ENCODE peak calls at places on chromosomes 6 and 20, in five cellular contexts. W is stimulated activated naive CD4-positive, alpha-beta T cell; X is activated T-helper 1 cell treated with anti-CD3 and anti-CD28 coated beads, Interleukin-2, amount 50 U/mL, for 16 hours; I is fibroblast of lung; M is Daoy. D is an unnamed sample.

GRCh38 chr6:105795913-105796517 is 290.1 kb upstream of the PRDM1 start:
- DNase-seq in X (no peak), W (no peak), I (no peak), M (no peak), D (no peak)

GRCh38 chr20:16434087-16434664 is 139.1 kb downstream of the KIF16B start:
- DNase-seq in W (peak), I (no peak), M (peak), X (peak), D (peak)

GRCh38 chr6:3996349-3996748 is 82.6 kb downstream of the FAM217A start:
- DNase-seq in X (no peak), I (no peak), M (no peak), W (no peak), D (no peak)

GRCh38 chr20:33370296-33370695 is 31.0 kb downstream of the CDK5RAP1 start:
- DNase-seq in M (peak), X (peak), I (peak), W (peak), D (no peak)

GRCh38 chr6:137570307-137570832 is 76.2 kb upstream of the OLIG3 start:
- DNase-seq in W (no peak), X (no peak), I (no peak), M (no peak), D (no peak)

GRCh38 chr20:20060234-20060998 is 8.1 kb downstream of the CFAP61 start:
- DNase-seq in I (no peak), W (no peak), M (no peak), X (no peak), D (no peak)

GRCh38 chr6:153086225-153086990 is 44.7 kb downstream of the RGS17 start:
- DNase-seq in M (no peak), W (no peak), I (peak), X (no peak), D (no peak)

GRCh38 chr6:10146723-10147451 is 268.0 kb downstream of the TFAP2A start:
- DNase-seq in M (peak), I (peak), W (no peak), X (no peak), D (peak)

GRCh38 chr6:9116026-9116425 is 680.7 kb upstream of the SLC35B3 start:
- DNase-seq in I (peak), M (peak), W (no peak), X (no peak), D (peak)

GRCh38 chr6:46502486-46503119 is 11.4 kb upstream of the RCAN2 start:
- DNase-seq in X (no peak), I (no peak), M (no peak), W (no peak), D (no peak)

GRCh38 chr6:106530026-106530425 is 99.3 kb downstream of the RTN4IP1 start:
- DNase-seq in X (no peak), I (no peak), W (no peak), M (no peak), D (no peak)

GRCh38 chr6:151716446-151717047 is 90.9 kb upstream of the ESR1 start:
- DNase-seq in I (no peak), X (no peak), M (peak), W (no peak), D (no peak)

GRCh38 chr6:108690326-108691000 is 129.7 kb downstream of the FOXO3 start:
- DNase-seq in M (peak), I (peak), X (no peak), W (no peak), D (peak)

GRCh38 chr6:42929928-42930360 is 664 bp downstream of the CNPY3 start:
- DNase-seq in I (peak), X (no peak), M (peak), W (peak), D (peak)

GRCh38 chr6:53543341-53544010 is 1.4 kb downstream of the GCLC start:
- DNase-seq in W (no peak), I (peak), M (no peak), X (no peak), D (no peak)

GRCh38 chr6:158073776-158074175 is 92.1 kb downstream of the SYNJ2 start:
- DNase-seq in M (no peak), X (no peak), I (no peak), W (no peak), D (no peak)

GRCh38 chr6:68575765-68576439 is 59.2 kb upstream of the ADGRB3 start:
- DNase-seq in M (no peak), I (peak), X (no peak), W (no peak), D (no peak)

GRCh38 chr20:41165001-41165882 is 27.9 kb downstream of the PLCG1 start:
- DNase-seq in I (no peak), M (no peak), W (no peak), X (no peak), D (no peak)

GRCh38 chr6:41439524-41440418 is 104.4 kb downstream of the NCR2 start:
- DNase-seq in I (no peak), M (no peak), X (no peak), W (no peak), D (no peak)

GRCh38 chr6:112649853-112650252 is 302.7 kb downstream of the RFPL4B start:
- DNase-seq in X (no peak), M (no peak), W (no peak), I (no peak), D (no peak)

GRCh38 chr6:16216501-16217155 is 21.8 kb upstream of the GMPR start:
- DNase-seq in X (no peak), I (peak), M (no peak), W (no peak), D (no peak)

GRCh38 chr20:60092729-60093128 is 134.5 kb downstream of the CDH26 start:
- DNase-seq in X (no peak), I (no peak), M (no peak), W (no peak), D (no peak)

D was measured in AG08395.